ENCODE peak calls at places on chromosomes 4 and X, in six cellular contexts. S is A549; F is activated naive CD8-positive, alpha-beta T cell treated with anti-CD3 and anti-CD28 coated beads, Interleukin-2, amount 50 U/mL, for 24 hours; U is CD4-positive, CD25-positive, alpha-beta regulatory T cell; O is hippocampal formation; V is NT2/D1. C is an unnamed sample.
A peak's percentile ranks its signal among the peaks of the same experiment; 100 is the strongest.

GRCh38 chr4:121717680-121718237 is 21.0 kb upstream of the ANXA5 start:
- DNase-seq in F (no peak), U (no peak), O (no peak), V (no peak), S (no peak), C (no peak)

GRCh38 chr4:147793973-147794690 is 62.2 kb downstream of the ARHGAP10 start:
- DNase-seq in U (no peak), V (no peak), O (no peak), S (no peak), F (no peak), C (no peak)

GRCh38 chr4:104989363-104989762 is 157.3 kb upstream of the TET2 start:
- DNase-seq in O (no peak), U (no peak), S (no peak), V (no peak), F (no peak), C (no peak)

GRCh38 chr4:41645716-41646115 is 102.8 kb downstream of the PHOX2B start:
- DNase-seq in U (no peak), O (no peak), S (no peak), F (no peak), V (no peak), C (no peak)

GRCh38 chrX:12679522-12679921 is 111.7 kb upstream of the PRPS2 start:
- DNase-seq in V (no peak), S (no peak), U (no peak), O (no peak), F (no peak), C (no peak)

GRCh38 chrX:48492293-48492910 is 16.4 kb upstream of the PORCN start:
- DNase-seq in O (no peak), F (no peak), V (no peak), S (no peak), U (no peak), C (no peak)

GRCh38 chr4:60757986-60758385 is 442.1 kb upstream of the ADGRL3 start:
- DNase-seq in U (no peak), O (no peak), V (no peak), F (no peak), S (no peak), C (no peak)

GRCh38 chrX:152817082-152817744 is 13.3 kb downstream of the CETN2 start:
- DNase-seq in F (peak; percentile 7), S (no peak), U (no peak), O (peak; percentile 22), V (no peak), C (no peak)

GRCh38 chr4:139873111-139873866 is 207.7 kb downstream of the MGST2 start:
- DNase-seq in S (no peak), F (no peak), U (no peak), V (no peak), O (no peak), C (no peak)

GRCh38 chrX:23465105-23465791 is 130.6 kb downstream of the PTCHD1 start:
- DNase-seq in U (no peak), V (no peak), S (no peak), F (no peak), O (no peak), C (no peak)

GRCh38 chr4:98601719-98602118 is 56.7 kb downstream of the TSPAN5 start:
- DNase-seq in O (no peak), U (no peak), F (no peak), V (no peak), S (no peak), C (no peak)

GRCh38 chr4:171896426-171896825 is 83.2 kb downstream of the GALNTL6 start:
- DNase-seq in O (no peak), V (no peak), F (no peak), U (no peak), S (no peak), C (no peak)

C was measured in Jurkat, Clone E6-1.